ENCODE peak calls at places on chromosomes 7 and 10, in four cellular contexts. I is H1, T is H9, Z is IMR-90. R is an unnamed sample. For H3K4me1, the result is how much of the 10 kb centered on the place peaks cover.

GRCh38 chr10:76937056-76937665 is 700.4 kb downstream of the KCNMA1 start:
- DNase-seq in I (no peak), T (no peak), Z (no peak), R (no peak)

GRCh38 chr7:100568936-100569844 is 4.5 kb downstream of the SAP25 start:
- DNase-seq in I (peak), Z (no peak), T (peak), R (peak)

GRCh38 chr10:91247360-91248111 is 27.1 kb downstream of the PCGF5 start:
- DNase-seq in Z (peak), T (no peak), I (no peak), R (peak)

GRCh38 chr7:98562336-98563182 is 54.5 kb upstream of the NPTX2 start:
- DNase-seq in T (no peak), I (no peak), Z (no peak), R (no peak)

GRCh38 chr10:132711618-132712051 is 74.3 kb downstream of the NKX6-2 start:
- DNase-seq in Z (no peak), I (no peak), T (no peak), R (no peak)

GRCh38 chr7:55065511-55066229 is 46.9 kb downstream of the EGFR start:
- DNase-seq in I (no peak), T (peak), Z (peak), R (peak)

GRCh38 chr7:100825760-100826545 is 1.4 kb downstream of the EPHB4 start:
- DNase-seq in Z (peak), I (no peak), T (no peak), R (peak)

GRCh38 chr7:117138943-117139690 is 183.7 kb downstream of the WNT2 start:
- DNase-seq in I (no peak), T (no peak), Z (no peak), R (no peak)

GRCh38 chr7:157825325-157825724 is 488.5 kb downstream of the DNAJB6 start:
- DNase-seq in Z (no peak), I (no peak), T (no peak), R (no peak)

GRCh38 chr10:121503587-121504051 is 94.6 kb downstream of the FGFR2 start:
- DNase-seq in I (no peak), T (no peak), Z (no peak), R (no peak)

GRCh38 chr10:121497513-121497912 is 100.7 kb downstream of the FGFR2 start:
- DNase-seq in Z (no peak), I (no peak), T (no peak), R (no peak)

GRCh38 chr10:121498071-121498470 is 100.2 kb downstream of the FGFR2 start:
- DNase-seq in Z (no peak), T (no peak), I (no peak), R (peak)

GRCh38 chr10:121500591-121501341 is 97.5 kb downstream of the FGFR2 start:
- DNase-seq in I (no peak), Z (no peak), T (no peak), R (peak)

GRCh38 chr10:121501796-121502195 is 96.4 kb downstream of the FGFR2 start:
- DNase-seq in T (no peak), Z (no peak), I (no peak), R (no peak)
- H3K4me1 ChIP-seq in T (under half), Z (under half), I (under half), R (under half)

GRCh38 chr10:110442746-110443145 is 55.0 kb upstream of the DUSP5 start:
- DNase-seq in Z (no peak), I (no peak), T (no peak), R (no peak)

GRCh38 chr10:110444009-110444347 is 53.7 kb upstream of the DUSP5 start:
- DNase-seq in Z (no peak), I (no peak), T (no peak), R (no peak)

GRCh38 chr10:110445871-110446270 is 51.8 kb upstream of the DUSP5 start:
- DNase-seq in Z (no peak), T (no peak), I (no peak), R (no peak)

GRCh38 chr10:110446277-110446676 is 51.4 kb upstream of the DUSP5 start:
- DNase-seq in T (no peak), Z (no peak), I (no peak), R (no peak)

DNA sequence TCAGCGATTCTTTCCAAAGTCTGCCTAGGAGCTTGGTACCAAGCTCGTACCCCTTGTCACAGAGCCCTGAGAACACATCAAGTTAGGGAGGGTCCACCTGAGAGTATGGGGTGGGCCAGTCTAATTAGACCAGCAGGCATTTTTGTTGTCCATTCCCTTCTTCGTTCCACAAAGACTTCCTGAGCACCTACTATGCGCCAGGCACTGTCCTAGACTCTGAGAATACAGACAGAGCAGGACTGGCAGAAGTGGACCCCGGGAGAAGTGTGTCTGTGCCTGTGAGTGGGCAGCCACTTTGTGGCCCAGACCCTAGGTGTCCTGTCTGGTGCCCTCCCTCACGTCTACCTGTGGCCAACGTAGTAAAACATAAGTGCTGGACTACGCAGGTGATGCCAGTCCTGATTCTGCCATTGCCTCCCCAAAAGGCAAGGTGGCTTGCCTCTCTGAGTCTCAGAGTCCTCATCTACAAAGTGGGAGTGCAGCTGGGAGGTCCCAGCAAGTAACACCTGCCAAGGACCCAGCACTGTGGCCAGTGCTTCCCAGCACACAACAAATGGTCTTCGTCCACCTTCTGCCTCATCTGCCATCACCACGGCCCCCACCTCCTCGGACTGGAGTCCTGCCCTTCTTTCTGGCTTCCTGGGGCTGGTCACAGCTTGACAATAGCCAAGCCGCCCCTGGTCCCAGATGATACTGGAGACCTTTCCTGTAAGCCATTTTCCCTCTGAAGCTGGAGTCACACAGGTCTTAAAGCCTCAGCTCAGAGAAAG is 54.3 kb upstream of the DUSP5 start:
- DNase-seq in I (no peak), Z (no peak), T (no peak), R (no peak)
- H2BK15ac ChIP-seq in I (peak), Z (peak), T (no peak), R (no peak)

GRCh38 chr10:86756511-86757109 is at the start of gene BMPR1A:
- DNase-seq in T (peak), Z (peak), I (no peak), R (peak)

GRCh38 chr10:86753638-86754434 is 2.6 kb upstream of the BMPR1A start:
- DNase-seq in T (no peak), Z (no peak), I (no peak), R (no peak)

GRCh38 chr10:86757110-86757790 is 831 bp downstream of the BMPR1A start:
- DNase-seq in Z (peak), I (no peak), T (no peak), R (peak)

GRCh38 chr10:86755454-86755739 is 1.0 kb upstream of the BMPR1A start:
- DNase-seq in T (no peak), Z (no peak), I (no peak), R (no peak)

DNA sequence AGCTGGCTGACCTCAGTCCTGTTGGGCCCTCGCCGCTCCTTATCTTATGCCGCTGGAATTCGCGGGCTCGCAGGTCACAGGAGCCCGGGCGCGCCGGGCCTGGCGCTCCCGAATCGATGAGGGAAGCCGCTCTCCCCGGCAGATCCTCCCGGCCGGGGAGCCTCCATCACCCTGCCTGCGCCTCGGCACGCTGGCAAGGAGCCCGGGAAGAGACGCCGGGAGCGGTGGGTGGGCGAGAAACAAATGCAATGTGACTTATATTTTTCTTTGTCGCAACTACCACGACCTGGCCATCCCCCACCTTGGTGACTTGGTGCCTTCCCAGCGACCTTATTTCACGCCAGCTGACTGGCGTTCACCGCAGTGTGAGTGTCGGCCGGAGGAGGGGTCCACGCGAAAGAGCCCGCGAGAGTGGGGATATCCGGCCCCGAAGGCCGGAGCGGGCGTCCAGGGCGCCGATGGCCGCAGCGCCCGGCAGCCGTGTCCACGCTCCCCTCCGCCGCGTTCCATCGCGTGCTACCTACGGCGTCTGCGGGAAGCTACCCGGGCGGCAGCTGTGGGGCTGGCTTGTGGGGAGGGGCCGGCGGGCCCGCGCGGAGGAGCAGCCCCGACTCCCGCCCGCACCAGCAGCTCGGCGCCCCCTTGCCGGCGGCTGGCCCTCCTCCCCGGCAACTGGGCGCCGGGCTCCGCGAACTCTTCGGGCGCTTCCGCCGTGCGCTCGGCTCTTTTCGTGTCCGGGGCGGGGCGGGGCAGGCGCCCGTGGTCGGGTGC is 494 bp upstream of the BMPR1A start:
- DNase-seq in Z (peak), T (peak), I (peak), R (peak)
- H3K18ac ChIP-seq in Z (peak), T (peak), I (peak), R (peak)

GRCh38 chr7:29480456-29480855 is 83.2 kb upstream of the PRR15 start:
- DNase-seq in I (no peak), T (no peak), Z (no peak), R (no peak)

GRCh38 chr7:29483219-29484104 is 80.2 kb upstream of the PRR15 start:
- DNase-seq in I (no peak), Z (no peak), T (no peak), R (no peak)

GRCh38 chr7:29479606-29480200 is 83.9 kb upstream of the PRR15 start:
- DNase-seq in I (no peak), Z (no peak), T (no peak), R (no peak)

GRCh38 chr7:29482056-29482455 is 81.6 kb upstream of the PRR15 start:
- DNase-seq in T (no peak), I (no peak), Z (no peak), R (no peak)

GRCh38 chr7:29480934-29481625 is 82.6 kb upstream of the PRR15 start:
- DNase-seq in Z (no peak), I (no peak), T (no peak), R (no peak)
- H3K4me1 ChIP-seq in Z (under half), I (under half), T (under half), R (under half)

DNA sequence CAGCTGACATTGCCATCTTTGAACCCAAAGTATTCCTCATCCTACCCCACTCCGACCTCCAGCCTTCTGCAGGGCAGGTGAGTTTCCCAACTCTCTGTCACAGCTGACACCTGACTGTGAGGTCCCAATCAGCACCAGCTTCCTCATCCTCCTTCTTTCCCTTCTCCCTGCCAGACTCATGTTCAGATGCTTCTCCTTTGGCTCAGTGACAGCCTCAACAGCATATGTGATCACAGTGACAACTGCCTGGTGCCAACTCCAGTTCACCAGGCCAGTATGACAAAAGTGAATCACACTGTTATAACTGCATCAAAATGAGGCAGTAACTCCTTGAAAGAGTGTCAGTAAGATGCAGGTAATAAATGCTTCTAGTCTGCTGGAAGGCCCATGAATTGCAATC is 46.8 kb upstream of the NFE2L3 start:
- DNase-seq in Z (no peak), I (no peak), T (no peak), R (no peak)
- H2BK15ac ChIP-seq in Z (no peak), I (peak), T (no peak), R (no peak)

DNA sequence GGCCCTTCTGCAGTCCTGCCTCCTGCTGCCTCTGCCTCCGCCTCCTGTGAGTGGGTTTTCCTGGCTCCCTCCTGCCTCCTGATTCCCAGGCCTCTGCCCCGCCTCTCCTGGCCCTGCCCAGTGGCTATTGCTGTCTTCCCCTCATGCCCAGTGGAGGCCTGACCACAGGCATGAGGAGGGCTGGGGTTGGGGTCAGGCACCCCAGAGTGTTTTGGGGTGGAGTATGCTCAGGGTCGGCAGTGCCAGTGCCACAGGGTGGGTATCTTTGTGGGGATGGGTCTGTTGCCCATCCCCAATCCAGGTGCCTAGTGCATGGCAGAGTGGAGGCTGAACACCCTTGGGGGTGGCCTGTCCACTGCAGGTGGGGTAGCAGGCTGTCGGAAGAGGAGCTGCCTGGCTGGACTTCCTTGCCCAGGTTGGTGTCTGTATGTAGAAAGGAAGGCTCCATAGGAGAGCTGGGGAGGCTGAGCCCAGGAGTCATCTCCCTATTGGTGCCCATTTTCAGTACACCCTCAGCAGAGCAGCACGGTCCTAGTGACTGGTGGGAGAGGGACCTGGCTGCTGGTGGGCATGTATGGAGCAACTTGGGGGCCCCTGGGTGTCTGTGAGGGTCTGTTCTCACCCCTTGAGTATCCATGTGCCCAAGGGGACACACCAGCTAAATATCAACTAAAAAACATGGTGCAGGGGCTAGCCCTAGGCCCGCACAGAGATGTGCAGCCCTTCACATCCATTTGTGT is 62.2 kb downstream of the ARHGAP22 start:
- DNase-seq in T (peak), Z (no peak), I (no peak), R (no peak)
- H3K18ac ChIP-seq in T (no peak), Z (no peak), I (no peak), R (no peak)

GRCh38 chr7:105840981-105841749 is 35.2 kb downstream of the ATXN7L1 start:
- DNase-seq in T (no peak), Z (peak), I (no peak), R (no peak)

GRCh38 chr7:105835441-105835840 is 41.0 kb downstream of the ATXN7L1 start:
- DNase-seq in T (no peak), I (no peak), Z (no peak), R (no peak)

GRCh38 chr7:105839271-105839670 is 37.1 kb downstream of the ATXN7L1 start:
- DNase-seq in T (no peak), Z (no peak), I (no peak), R (no peak)

GRCh38 chr7:105837765-105838241 is 38.6 kb downstream of the ATXN7L1 start:
- DNase-seq in Z (no peak), T (no peak), I (peak), R (peak)

DNA sequence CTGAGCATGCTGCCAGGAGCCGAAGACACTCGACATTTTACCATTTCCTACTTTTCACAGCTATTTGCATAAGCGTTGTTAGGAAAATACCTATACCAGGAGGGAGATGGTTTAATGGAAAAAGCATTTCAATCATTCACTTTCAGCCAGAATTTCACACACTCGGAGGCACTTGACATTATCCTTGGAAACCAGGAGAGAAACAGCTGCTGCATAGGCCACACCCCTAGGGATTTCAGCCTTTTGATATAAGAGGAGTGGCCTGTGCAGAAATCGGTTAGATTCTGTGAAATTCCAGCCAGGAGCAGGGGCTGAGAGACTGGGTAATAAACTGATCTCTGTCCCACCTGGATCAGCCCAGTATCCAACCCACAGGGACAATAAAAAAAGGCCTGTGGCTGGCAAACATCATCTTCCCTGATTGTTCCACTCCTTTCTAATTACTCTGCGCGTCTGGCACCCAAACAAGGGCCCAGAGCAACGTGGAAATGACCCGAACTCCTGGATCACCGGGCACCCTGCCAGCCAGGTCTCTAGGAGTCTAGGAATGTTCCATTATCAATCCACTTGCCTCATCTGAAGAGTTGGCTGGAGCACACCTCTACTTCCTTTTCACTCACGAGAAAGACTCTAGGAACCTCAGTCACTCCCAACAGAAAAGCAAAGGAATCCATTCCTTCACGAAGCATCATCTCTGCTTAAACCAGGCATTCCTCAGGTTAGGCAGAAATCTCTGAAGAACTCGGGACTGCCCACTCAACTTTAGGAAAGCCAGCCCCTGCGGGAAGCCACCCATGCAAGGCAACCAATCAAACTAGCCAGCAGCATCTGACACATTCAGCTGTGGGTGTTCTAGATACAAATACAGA is 37.9 kb downstream of the ATXN7L1 start:
- DNase-seq in Z (peak), T (no peak), I (no peak), R (peak)
- H3K4me1 ChIP-seq in Z (under half), T (under half), I (under half), R (under half)